ENCODE peak calls at places on chromosomes 12 and 14, in eight cellular contexts. E, F, C, N, H, Q, T and G are unnamed samples.

GRCh38 chr14:45083979-45084722 is at the start of gene PRPF39:
- DNase-seq in F (peak; percentile 96), T (peak; percentile 88), N (peak; percentile 92), E (peak; percentile 98), H (peak; percentile 96), C (peak; percentile 98), Q (peak; percentile 91), G (peak; percentile 81)

GRCh38 chr14:103031956-103032355 is 25.4 kb downstream of the CDC42BPB start:
- DNase-seq in H (no peak), N (no peak), Q (no peak), T (no peak), E (peak; percentile 63), F (peak; percentile 7), C (no peak), G (no peak)

GRCh38 chr14:59427653-59428578 is 37.3 kb downstream of the GPR135 start:
- DNase-seq in N (no peak), E (no peak), Q (no peak), F (no peak), C (no peak), T (no peak), H (peak; percentile 58), G (no peak)

GRCh38 chr14:90499908-90500664 is 103.3 kb downstream of the CALM1 start:
- DNase-seq in Q (no peak), N (no peak), H (no peak), T (no peak), E (no peak), C (peak; percentile 40), F (no peak), G (no peak)

GRCh38 chr12:50057896-50058670 is 687 bp downstream of the ASIC1 start:
- DNase-seq in F (no peak), T (no peak), N (no peak), C (no peak), Q (no peak), H (no peak), E (no peak), G (no peak)

GRCh38 chr12:94534761-94535613 is 75.3 kb upstream of the CEP83 start:
- DNase-seq in H (no peak), T (no peak), Q (no peak), E (no peak), C (no peak), F (no peak), N (no peak), G (no peak)

GRCh38 chr14:75022655-75023054 is 19.9 kb downstream of the EIF2B2 start:
- DNase-seq in C (no peak), H (peak; percentile 43), Q (no peak), T (no peak), E (peak; percentile 76), F (peak; percentile 44), N (no peak), G (no peak)

GRCh38 chr14:74846968-74847549 is 28.9 kb downstream of the PROX2 start:
- DNase-seq in N (no peak), Q (no peak), F (no peak), E (no peak), H (no peak), C (no peak), T (peak; percentile 80), G (no peak)

GRCh38 chr12:118183155-118183554 is 47.2 kb downstream of the PEBP1 start:
- DNase-seq in Q (no peak), N (no peak), T (no peak), H (no peak), C (no peak), E (no peak), F (no peak), G (no peak)

GRCh38 chr12:94074216-94074969 is 74.0 kb upstream of the PLXNC1 start:
- DNase-seq in H (peak; percentile 51), N (no peak), F (no peak), Q (no peak), C (no peak), T (no peak), E (no peak), G (no peak)

GRCh38 chr12:110176745-110177144 is 52.6 kb downstream of the IFT81 start:
- DNase-seq in Q (no peak), T (peak; percentile 59), E (no peak), N (no peak), C (no peak), H (no peak), F (no peak), G (no peak)
- H3K27ac ChIP-seq in Q (no peak overlapping the region), T (no peak overlapping the region), E (no peak overlapping the region), N (no peak overlapping the region), C (no peak overlapping the region), H (peak overlapping the region; percentile 20), F (no peak overlapping the region), G (no peak overlapping the region)

DNA sequence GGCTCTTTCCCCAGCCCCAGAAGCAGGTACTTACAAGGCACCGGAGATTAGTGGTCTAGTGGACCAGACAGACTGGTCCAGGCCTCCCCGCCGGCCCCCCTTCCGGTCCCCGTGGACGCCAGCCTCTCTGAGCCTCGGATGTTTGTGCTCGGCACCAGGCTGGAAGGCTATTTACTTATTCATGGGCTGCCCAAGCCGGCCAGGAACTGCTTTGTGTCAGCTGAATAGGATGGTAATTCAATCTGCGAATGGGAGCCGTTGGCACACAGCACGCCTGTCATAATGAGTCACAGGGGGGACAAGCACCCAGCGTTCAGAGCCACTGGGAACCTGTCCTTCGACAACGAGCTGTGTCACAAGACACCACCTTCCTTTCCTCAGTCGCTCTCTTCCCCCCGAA is 82.3 kb downstream of the RIMBP2 start:
- DNase-seq in Q (no peak), N (no peak), C (peak; percentile 63), E (peak; percentile 95), F (no peak), T (no peak), H (peak; percentile 46), G (no peak)
- H3K27ac ChIP-seq in Q (no peak overlapping the region), N (no peak overlapping the region), C (no peak overlapping the region), E (peak overlapping the region; percentile 86), F (no peak overlapping the region), T (no peak overlapping the region), H (no peak overlapping the region), G (no peak overlapping the region)

GRCh38 chr14:54574528-54574927 is 7.6 kb downstream of the SAMD4A start:
- DNase-seq in F (no peak), C (no peak), H (no peak), Q (no peak), N (no peak), T (no peak), E (no peak), G (no peak)
- H3K27ac ChIP-seq in F (no peak overlapping the region), C (no peak overlapping the region), H (peak overlapping the region; percentile 25), Q (no peak overlapping the region), N (no peak overlapping the region), T (no peak overlapping the region), E (no peak overlapping the region), G (no peak overlapping the region)

GRCh38 chr12:51216652-51217051 is 1.2 kb downstream of the POU6F1 start:
- DNase-seq in C (no peak), F (no peak), T (no peak), H (no peak), N (no peak), E (no peak), Q (no peak), G (no peak)
- H3K27ac ChIP-seq in C (peak overlapping the region; percentile 97), F (no peak overlapping the region), T (peak overlapping the region; percentile 58), H (peak overlapping the region; percentile 92), N (no peak overlapping the region), E (no peak overlapping the region), Q (no peak overlapping the region), G (peak overlapping the region; percentile 58)

GRCh38 chr12:73274972-73275371 is 1002.8 kb downstream of the TRHDE start:
- DNase-seq in F (no peak), N (no peak), H (no peak), T (no peak), E (no peak), Q (no peak), C (no peak), G (no peak)
- H3K27ac ChIP-seq in F (no peak overlapping the region), N (no peak overlapping the region), H (no peak overlapping the region), T (no peak overlapping the region), E (no peak overlapping the region), Q (no peak overlapping the region), C (no peak overlapping the region), G (no peak overlapping the region)

GRCh38 chr14:100072783-100073346 is 7.6 kb downstream of the EVL start:
- DNase-seq in C (peak; percentile 84), E (no peak), Q (no peak), T (no peak), F (peak; percentile 59), H (no peak), N (peak; percentile 77), G (no peak)
- H3K27ac ChIP-seq in C (peak overlapping the region; percentile 47), E (no peak overlapping the region), Q (no peak overlapping the region), T (no peak overlapping the region), F (peak overlapping the region; percentile 99), H (no peak overlapping the region), N (peak overlapping the region; percentile 39), G (no peak overlapping the region)

GRCh38 chr12:110198386-110198785 is 74.2 kb downstream of the IFT81 start:
- DNase-seq in N (no peak), E (no peak), H (no peak), T (peak; percentile 27), Q (no peak), F (no peak), C (no peak), G (no peak)

GRCh38 chr12:110197003-110197402 is 72.8 kb downstream of the IFT81 start:
- DNase-seq in C (no peak), Q (no peak), T (no peak), E (no peak), N (no peak), H (no peak), F (no peak), G (no peak)

GRCh38 chr12:110200124-110200417 is 75.9 kb downstream of the IFT81 start:
- DNase-seq in T (peak; percentile 15), Q (no peak), E (no peak), F (no peak), H (no peak), C (no peak), N (no peak), G (no peak)

GRCh38 chr12:110201995-110202394 is 77.8 kb downstream of the IFT81 start:
- DNase-seq in E (no peak), Q (no peak), T (no peak), N (no peak), C (no peak), H (no peak), F (no peak), G (no peak)

GRCh38 chr12:110199360-110200123 is 75.4 kb downstream of the IFT81 start:
- DNase-seq in F (peak; percentile 30), T (peak; percentile 78), E (peak; percentile 64), C (no peak), H (no peak), Q (peak; percentile 46), N (no peak), G (no peak)
- H3K27ac ChIP-seq in F (no peak overlapping the region), T (no peak overlapping the region), E (peak overlapping the region; percentile 62), C (no peak overlapping the region), H (no peak overlapping the region), Q (no peak overlapping the region), N (no peak overlapping the region), G (no peak overlapping the region)

DNA sequence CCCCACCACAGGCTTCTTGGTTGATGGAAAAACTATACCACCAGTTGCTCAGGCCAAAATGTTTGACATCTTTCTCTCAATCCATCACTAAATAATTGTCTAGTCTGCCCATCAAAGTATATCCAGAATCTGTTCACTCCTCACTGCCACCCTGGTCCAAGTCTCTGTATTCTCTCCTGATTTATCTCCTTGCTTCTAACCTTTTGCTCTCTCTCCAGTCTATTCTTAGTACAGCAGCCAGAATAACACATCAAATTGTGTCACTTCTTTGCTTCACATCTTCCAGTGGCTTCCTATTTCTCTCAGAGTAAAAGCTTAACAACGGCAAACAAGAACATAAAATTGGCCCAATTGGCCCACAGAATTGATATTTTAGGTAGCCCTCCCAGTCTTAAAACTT is 272.8 kb downstream of the IPO8 start:
- DNase-seq in E (no peak), Q (no peak), C (no peak), H (no peak), F (no peak), N (no peak), T (no peak), G (no peak)
- H3K27ac ChIP-seq in E (no peak overlapping the region), Q (no peak overlapping the region), C (no peak overlapping the region), H (no peak overlapping the region), F (no peak overlapping the region), N (no peak overlapping the region), T (no peak overlapping the region), G (peak overlapping the region; percentile 67)